ENCODE peak calls at places on chromosomes 6 and 20, in five cellular contexts. X is neural crest cell, B is H9, H is NCI-H748 treated with DMSO at 0.1 percent for 48 hours, U is Caki2. Q is an unnamed sample.

GRCh38 chr6:25053875-25054371 is 118.2 kb upstream of the RIPOR2 start:
- DNase-seq in X (no peak), B (no peak), H (no peak), U (no peak), Q (peak)

GRCh38 chr6:160031442-160031841 is 62.6 kb downstream of the IGF2R start:
- DNase-seq in X (no peak), B (no peak), H (no peak), U (no peak), Q (no peak)

GRCh38 chr6:99575544-99576227 is 7.2 kb upstream of the CCNC start:
- DNase-seq in X (no peak), B (no peak), H (no peak), U (no peak), Q (no peak)

GRCh38 chr20:48722002-48722731 is 105.6 kb downstream of the PREX1 start:
- DNase-seq in X (no peak), B (no peak), H (no peak), U (peak), Q (no peak)

GRCh38 chr20:25452333-25452732 is 44.9 kb downstream of the GINS1 start:
- DNase-seq in X (no peak), B (no peak), H (no peak), U (no peak), Q (no peak)

GRCh38 chr6:2935566-2936291 is 32.6 kb upstream of the SERPINB9 start:
- DNase-seq in X (no peak), B (peak), H (no peak), U (no peak), Q (no peak)

GRCh38 chr20:43525016-43525415 is 17.5 kb downstream of the L3MBTL1 start:
- DNase-seq in X (no peak), B (no peak), H (no peak), U (no peak), Q (no peak)

GRCh38 chr20:19832875-19833274 is 74.8 kb downstream of the RIN2 start:
- DNase-seq in X (no peak), B (no peak), H (no peak), U (no peak), Q (no peak)

Q was measured in DMS153.